ENCODE peak calls at places on chromosome X, in four cellular contexts. E, R, F and A are unnamed samples.

GRCh38 chrX:75547137-75547536 is 24.3 kb upstream of the ZDHHC15 start:
- DNase-seq in R (no peak), E (no peak), F (no peak), A (no peak)

GRCh38 chrX:38654302-38654701 is 93.0 kb downstream of the TSPAN7 start:
- DNase-seq in E (no peak), F (no peak), R (peak), A (peak)

GRCh38 chrX:129360175-129360574 is 163.1 kb downstream of the SMARCA1 start:
- DNase-seq in R (peak), E (no peak), F (no peak), A (peak)

GRCh38 chrX:117969337-117969736 is 147.3 kb downstream of the KLHL13 start:
- DNase-seq in E (no peak), R (no peak), F (no peak), A (no peak)

GRCh38 chrX:103817502-103817901 is 14.6 kb downstream of the RAB9B start:
- DNase-seq in R (peak), E (no peak), F (no peak), A (peak)

GRCh38 chrX:71302461-71303213 is 1.1 kb downstream of the ITGB1BP2 start:
- DNase-seq in E (no peak), F (no peak), R (no peak), A (no peak)

GRCh38 chrX:84216406-84216805 is 28.4 kb upstream of the RPS6KA6 start:
- DNase-seq in R (no peak), E (no peak), F (no peak), A (no peak)

GRCh38 chrX:147917700-147918694 is 6.3 kb downstream of the FMR1 start:
- DNase-seq in F (no peak), R (peak), E (no peak), A (no peak)

GRCh38 chrX:49101629-49101984 is 21.9 kb upstream of the WDR45 start:
- DNase-seq in F (no peak), E (no peak), R (no peak), A (peak)

GRCh38 chrX:45714864-45715263 is 514.2 kb upstream of the DIPK2B start:
- DNase-seq in E (no peak), F (no peak), R (peak), A (no peak)

GRCh38 chrX:118026631-118027030 is 90.0 kb downstream of the KLHL13 start:
- DNase-seq in F (no peak), E (no peak), R (no peak), A (no peak)

GRCh38 chrX:57451426-57452020 is 140.3 kb upstream of the ZXDB start:
- DNase-seq in R (no peak), E (no peak), F (no peak), A (no peak)

GRCh38 chrX:150361070-150361776 is 1.9 kb upstream of the MAMLD1 start:
- DNase-seq in F (peak), R (peak), E (peak), A (peak)
- H3K4me3 ChIP-seq in F (peak), R (peak), E (peak), A (peak)

DNA sequence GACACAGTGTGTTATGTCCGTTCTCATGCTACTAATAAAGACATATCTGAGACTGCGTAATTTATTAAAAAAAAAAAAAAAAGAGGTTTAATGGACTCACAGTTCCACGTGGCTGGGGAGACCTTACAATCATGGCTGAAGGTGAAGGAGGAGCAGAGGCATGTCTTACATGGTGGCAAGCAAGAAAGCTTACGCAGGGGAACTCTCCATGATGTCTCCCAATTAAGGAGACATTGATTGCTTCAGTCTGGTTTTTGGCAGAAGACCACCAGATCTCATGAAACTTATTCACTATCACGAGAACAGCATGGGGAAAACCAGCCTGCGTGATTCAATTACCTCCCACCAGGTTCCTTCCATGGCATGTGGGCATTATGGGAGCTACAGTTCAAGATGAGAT is 221.8 kb downstream of the ASMT start:
- DNase-seq in R (no peak), E (no peak), F (no peak), A (no peak)
- H3K4me3 ChIP-seq in R (no peak), E (no peak), F (no peak), A (no peak)

GRCh38 chrX:149505671-149506070 is 565 bp upstream of the IDS start:
- DNase-seq in E (no peak), F (no peak), R (no peak), A (no peak)
- H3K4me3 ChIP-seq in E (peak), F (peak), R (peak), A (no peak)

DNA sequence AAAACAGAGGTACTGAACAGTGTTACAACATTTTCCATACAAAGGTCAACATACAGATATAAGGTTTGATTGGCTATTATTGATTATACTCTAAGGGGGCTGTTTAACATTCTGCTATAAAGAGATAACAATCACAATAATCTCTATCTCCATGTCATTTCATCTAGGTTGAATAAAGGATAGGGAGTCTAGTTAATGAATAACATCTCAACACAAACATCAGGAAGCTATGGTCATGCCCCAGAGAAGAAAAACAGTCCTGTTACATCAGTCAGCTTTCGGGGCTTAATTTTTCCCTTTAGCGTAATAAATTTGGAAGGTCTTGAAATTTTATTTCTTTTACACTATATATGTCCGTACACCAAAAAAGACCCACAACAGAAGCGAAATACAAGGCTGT is 41.5 kb upstream of the DCAF8L2 start:
- DNase-seq in R (no peak), E (no peak), F (no peak), A (no peak)
- H3K4me3 ChIP-seq in R (no peak), E (no peak), F (no peak), A (no peak)

GRCh38 chrX:155876704-155877103 is 4.4 kb upstream of the VAMP7 start:
- DNase-seq in F (no peak), E (no peak), R (no peak), A (no peak)
- H3K4me3 ChIP-seq in F (no peak), E (no peak), R (no peak), A (no peak)

GRCh38 chrX:153744210-153745066 is 19.6 kb upstream of the PLXNB3 start:
- DNase-seq in F (no peak), E (no peak), R (peak), A (peak)
- H3K4me3 ChIP-seq in F (no peak), E (peak), R (peak), A (peak)

GRCh38 chrX:21838937-21839333 is 482 bp upstream of the MBTPS2 start:
- DNase-seq in F (no peak), R (peak), E (no peak), A (no peak)
- H3K4me3 ChIP-seq in F (peak), R (peak), E (peak), A (peak)

GRCh38 chrX:40009890-40010289 is 87.9 kb downstream of the BCOR start:
- DNase-seq in R (no peak), E (no peak), F (no peak), A (peak)

GRCh38 chrX:40010550-40011364 is 87.0 kb downstream of the BCOR start:
- DNase-seq in F (no peak), R (no peak), E (no peak), A (peak)

GRCh38 chrX:40012800-40013682 is 84.7 kb downstream of the BCOR start:
- DNase-seq in R (peak), E (peak), F (peak), A (peak)

GRCh38 chrX:40011483-40012038 is 86.2 kb downstream of the BCOR start:
- DNase-seq in F (no peak), E (no peak), R (no peak), A (peak)

DNA sequence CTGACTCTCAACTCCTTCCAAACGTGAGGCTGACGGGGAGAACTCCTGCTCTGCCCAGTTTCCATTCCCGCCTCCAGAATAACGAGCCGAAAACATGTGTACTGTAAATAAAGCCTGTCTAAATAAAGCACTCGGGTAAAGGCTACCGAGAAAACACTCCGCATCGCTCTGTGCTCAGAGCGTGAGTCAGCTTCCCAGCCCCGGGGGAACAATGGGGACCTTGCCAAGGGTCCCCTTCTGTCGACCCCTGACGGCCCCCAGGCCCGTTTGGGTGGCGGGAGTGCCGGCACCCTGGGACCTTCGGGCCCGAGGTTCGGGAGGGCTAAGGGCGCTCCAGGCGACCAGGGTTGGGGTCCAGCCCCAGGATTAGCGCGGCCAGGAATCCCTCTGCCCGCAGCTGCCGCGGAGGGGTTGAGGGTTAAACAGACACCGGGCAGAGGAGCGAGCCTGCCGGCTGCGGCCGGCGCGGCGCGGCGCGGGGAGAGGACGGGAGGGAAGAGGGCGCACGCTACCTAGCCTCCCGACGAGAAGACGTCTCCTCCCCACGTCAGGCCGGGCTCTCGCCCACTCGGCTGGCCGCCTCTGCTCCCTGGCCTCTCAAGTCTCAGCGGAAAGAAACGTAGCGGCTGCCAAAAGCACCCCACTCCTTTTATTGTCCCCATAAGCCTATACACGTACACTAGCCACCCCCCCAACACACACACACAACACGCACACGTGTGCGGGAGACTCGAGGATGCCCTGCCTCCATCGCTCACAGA is 85.5 kb downstream of the BCOR start:
- DNase-seq in R (peak), E (peak), F (peak), A (peak)
- H3K4me3 ChIP-seq in R (peak), E (peak), F (peak), A (peak)